ENCODE peak calls at places on chromosomes 7 and 10, in six cellular contexts. E is Panc1, K is right lobe of liver, H is NT2/D1, W is GM12865, Q is BJ. V is an unnamed sample.

GRCh38 chr10:12720217-12720981 is 281.1 kb downstream of the CCDC3 start:
- DNase-seq in E (no peak), K (peak; percentile 86), H (no peak), W (no peak), Q (peak; percentile 28), V (peak; percentile 91)

GRCh38 chr7:157516311-157516710 is 179.5 kb downstream of the DNAJB6 start:
- DNase-seq in E (no peak), K (no peak), H (no peak), W (no peak), Q (no peak), V (no peak)

GRCh38 chr7:32583791-32584190 is 88.5 kb downstream of the AVL9 start:
- DNase-seq in E (no peak), K (no peak), H (no peak), W (no peak), Q (peak; percentile 94), V (no peak)

GRCh38 chr10:86659721-86660438 is 5.5 kb downstream of the OPN4 start:
- DNase-seq in E (no peak), K (peak; percentile 34), H (no peak), W (no peak), Q (no peak), V (peak; percentile 29)

GRCh38 chr10:126500866-126501265 is 112.6 kb upstream of the ADAM12 start:
- DNase-seq in E (no peak), K (no peak), H (no peak), W (no peak), Q (peak; percentile 45), V (no peak)

GRCh38 chr7:22443370-22444180 is 56.4 kb downstream of the STEAP1B start:
- DNase-seq in E (no peak), K (no peak), H (no peak), W (no peak), Q (no peak), V (no peak)

GRCh38 chr7:131255242-131255641 is 72.4 kb upstream of the MKLN1 start:
- DNase-seq in E (no peak), K (no peak), H (no peak), W (no peak), Q (no peak), V (no peak)

GRCh38 chr7:1158203-1159126 is 1.5 kb downstream of the ZFAND2A start:
- DNase-seq in E (no peak), K (no peak), H (no peak), W (no peak), Q (no peak), V (no peak)

GRCh38 chr10:86313621-86314041 is 53.0 kb downstream of the GRID1 start:
- DNase-seq in E (no peak), K (no peak), H (no peak), W (no peak), Q (no peak), V (no peak)

GRCh38 chr10:115827180-115827579 is 445.8 kb downstream of the GFRA1 start:
- DNase-seq in E (no peak), K (no peak), H (no peak), W (no peak), Q (peak; percentile 29), V (no peak)

GRCh38 chr7:91780526-91780925 is 100.0 kb downstream of the MTERF1 start:
- DNase-seq in E (no peak), K (no peak), H (no peak), W (no peak), Q (no peak), V (no peak)

GRCh38 chr7:121313220-121313792 is 15.5 kb upstream of the WNT16 start:
- DNase-seq in E (no peak), K (no peak), H (no peak), W (no peak), Q (no peak), V (no peak)

GRCh38 chr10:12235116-12235694 is 39.2 kb downstream of the CDC123 start:
- DNase-seq in E (no peak), K (no peak), H (no peak), W (no peak), Q (no peak), V (no peak)

GRCh38 chr7:67267914-67268313 is 271.3 kb downstream of the TYW1 start:
- DNase-seq in E (no peak), K (no peak), H (no peak), W (no peak), Q (no peak), V (no peak)

GRCh38 chr10:130766716-130767115 is 544.8 kb downstream of the TCERG1L start:
- DNase-seq in E (no peak), K (no peak), H (no peak), W (no peak), Q (no peak), V (no peak)

GRCh38 chr10:11793762-11794479 is 29.2 kb upstream of the PROSER2 start:
- DNase-seq in E (no peak), K (peak; percentile 87), H (no peak), W (no peak), Q (no peak), V (peak; percentile 92)

GRCh38 chr10:93039721-93040120 is 20.9 kb upstream of the CYP26C1 start:
- DNase-seq in E (no peak), K (no peak), H (no peak), W (peak; percentile 36), Q (no peak), V (no peak)

GRCh38 chr10:118922226-118922625 is 107.3 kb upstream of the NANOS1 start:
- DNase-seq in E (no peak), K (no peak), H (no peak), W (no peak), Q (peak; percentile 31), V (no peak)

GRCh38 chr10:97002670-97003069 is 170.6 kb downstream of the LCOR start:
- DNase-seq in E (no peak), K (no peak), H (no peak), W (no peak), Q (no peak), V (no peak)

GRCh38 chr7:133936074-133936473 is 191.1 kb upstream of the LRGUK start:
- DNase-seq in E (no peak), K (no peak), H (no peak), W (no peak), Q (no peak), V (no peak)

GRCh38 chr7:21587139-21587773 is 44.4 kb downstream of the DNAH11 start:
- DNase-seq in E (no peak), K (no peak), H (no peak), W (peak; percentile 4), Q (no peak), V (no peak)

GRCh38 chr7:115232041-115232440 is 310.1 kb downstream of the MDFIC start:
- DNase-seq in E (no peak), K (no peak), H (no peak), W (no peak), Q (no peak), V (no peak)

GRCh38 chr7:75906991-75907667 is 7.8 kb upstream of the POR start:
- DNase-seq in E (no peak), K (peak; percentile 73), H (no peak), W (no peak), Q (no peak), V (peak; percentile 84)

GRCh38 chr10:112658900-112659328 is 211.9 kb downstream of the VTI1A start:
- DNase-seq in E (no peak), K (no peak), H (no peak), W (no peak), Q (no peak), V (no peak)

DNA sequence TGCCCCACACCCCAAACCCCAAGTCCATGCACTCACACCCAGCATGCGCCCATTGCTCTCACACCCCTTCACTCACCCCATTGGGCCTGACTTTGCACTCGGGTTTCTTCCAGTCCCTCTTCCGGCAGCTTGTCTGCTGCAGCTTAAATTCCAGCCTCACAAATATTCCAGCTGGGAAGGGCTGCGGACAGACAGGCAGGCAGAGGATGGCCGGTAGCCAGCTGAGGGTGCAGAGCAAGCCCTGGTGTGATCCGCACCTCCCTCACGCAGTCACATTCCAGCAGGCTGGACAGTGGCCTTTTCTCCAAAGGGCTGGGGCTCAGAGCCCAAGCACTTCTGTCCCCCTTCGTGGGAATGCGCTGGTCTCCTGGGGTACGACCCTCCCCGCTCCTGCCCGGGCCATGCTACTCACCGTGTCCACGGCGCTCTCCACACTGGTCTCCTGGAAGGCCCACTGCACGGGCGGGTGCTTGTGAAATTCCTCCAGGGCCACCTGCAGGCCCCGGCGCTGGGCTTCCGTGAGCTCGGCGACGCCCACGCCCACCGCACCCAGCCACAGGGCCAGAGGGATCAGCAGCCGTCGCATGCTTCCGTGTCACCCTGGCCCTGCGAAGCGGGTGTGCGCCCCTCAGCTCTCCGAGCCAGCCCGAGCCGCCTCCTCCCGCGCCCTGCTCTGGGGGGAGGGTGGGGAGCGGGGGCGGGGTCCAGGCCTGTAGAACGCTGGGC is 1.2 kb downstream of the RARRES2 start:
- DNase-seq in E (no peak), K (peak; percentile 85), H (no peak), W (no peak), Q (no peak), V (no peak)
- H3K4me3 ChIP-seq in E (no peak overlapping the region), K (peak overlapping the region; percentile 53), H (peak overlapping the region; percentile 54), W (no peak overlapping the region), Q (peak overlapping the region; percentile 17), V (no peak overlapping the region)

GRCh38 chr10:56928717-56929116 is 567.7 kb upstream of the ZWINT start:
- DNase-seq in E (no peak), K (no peak), H (no peak), W (no peak), Q (no peak), V (no peak)

DNA sequence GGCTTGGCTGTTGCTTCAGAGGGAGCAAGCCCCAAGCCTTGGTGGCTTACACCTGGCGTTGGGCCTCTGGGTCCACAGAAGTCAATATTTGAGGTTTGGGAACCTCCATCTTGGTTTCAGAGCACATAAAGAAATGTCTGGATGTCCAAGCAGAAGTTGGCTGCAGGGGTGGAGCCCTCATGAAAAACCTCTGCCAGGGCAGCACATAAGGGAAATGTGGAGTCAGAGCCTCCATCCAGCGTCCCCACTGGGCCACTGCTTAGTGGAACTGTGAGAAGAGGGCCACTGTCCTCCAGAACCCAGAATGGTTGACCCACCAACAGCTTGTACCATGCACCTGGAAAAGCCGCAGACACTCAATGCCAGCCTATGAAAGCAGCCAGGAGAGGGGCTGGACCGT is 573.5 kb upstream of the ZWINT start:
- DNase-seq in E (no peak), K (no peak), H (no peak), W (no peak), Q (no peak), V (no peak)
- H3K4me3 ChIP-seq in E (no peak overlapping the region), K (no peak overlapping the region), H (no peak overlapping the region), W (no peak overlapping the region), Q (no peak overlapping the region), V (no peak overlapping the region)

DNA sequence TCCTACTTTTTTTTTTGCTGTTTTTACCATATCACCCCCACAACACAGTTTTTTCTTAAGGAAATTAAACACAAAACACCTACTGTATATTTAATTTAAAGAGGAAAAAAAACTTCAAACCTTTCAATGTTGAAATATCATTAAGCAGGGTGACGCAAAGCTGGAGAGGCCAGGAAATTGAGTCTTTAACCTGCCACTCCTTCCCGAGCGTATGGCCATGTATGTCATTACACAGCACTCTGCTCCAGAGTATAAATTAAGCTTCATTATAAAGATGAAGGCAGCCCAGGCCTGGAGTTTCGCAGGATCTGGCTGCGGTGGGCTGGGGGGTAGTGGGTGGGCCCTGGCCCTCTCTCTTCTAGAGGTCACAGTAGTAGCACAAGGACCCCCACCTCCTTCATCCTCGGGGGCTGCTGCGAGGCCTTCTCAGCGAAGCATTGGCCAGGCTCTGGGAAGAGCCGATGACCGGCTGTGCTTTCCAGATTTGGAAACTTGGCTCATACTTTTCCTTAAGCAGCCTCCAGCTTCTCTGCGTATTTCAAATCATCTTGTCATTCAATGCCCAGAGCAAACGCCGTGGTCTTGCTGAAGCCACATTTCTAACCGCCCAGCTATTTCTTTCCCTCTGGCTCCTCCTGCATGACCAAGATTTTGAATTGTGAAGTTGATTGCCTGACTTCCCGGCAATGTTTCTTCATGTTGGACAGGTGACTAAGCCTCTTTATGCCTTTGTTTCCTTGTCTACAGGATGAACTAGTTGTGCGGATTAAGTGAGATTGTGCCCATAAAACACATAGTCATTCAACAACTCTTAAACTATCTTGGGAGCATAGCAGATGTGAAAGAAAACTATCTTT is 765.1 kb downstream of the SUGCT start:
- DNase-seq in E (no peak), K (no peak), H (no peak), W (no peak), Q (peak; percentile 71), V (no peak)
- H3K4me3 ChIP-seq in E (no peak overlapping the region), K (no peak overlapping the region), H (no peak overlapping the region), W (no peak overlapping the region), Q (no peak overlapping the region), V (no peak overlapping the region)

GRCh38 chr7:116687801-116688201 is 15.8 kb downstream of the MET start:
- DNase-seq in E (peak; percentile 72), K (no peak), H (no peak), W (no peak), Q (no peak), V (no peak)
- H3K4me3 ChIP-seq in E (no peak overlapping the region), K (no peak overlapping the region), H (no peak overlapping the region), W (no peak overlapping the region), Q (no peak overlapping the region), V (no peak overlapping the region)

V was measured in Caco-2.